ENCODE peak calls at places on chromosomes 4 and X, in four cellular contexts. W is CD8-positive, alpha-beta T cell; U is upper lobe of right lung; H is MM.1S. B is an unnamed sample.

GRCh38 chr4:147821555-147821954 is 89.7 kb downstream of the ARHGAP10 start:
- DNase-seq in W (no peak), H (no peak), U (no peak), B (no peak)

GRCh38 chr4:152635876-152636275 is 43.9 kb downstream of the TMEM154 start:
- DNase-seq in H (no peak), U (no peak), W (no peak), B (no peak)

GRCh38 chrX:119240356-119240755 is 4.3 kb downstream of the PGRMC1 start:
- DNase-seq in W (no peak), H (no peak), U (no peak), B (no peak)

GRCh38 chrX:39152106-39152649 is 350.9 kb downstream of the MID1IP1 start:
- DNase-seq in U (peak; percentile 73), W (peak; percentile 22), H (no peak), B (no peak)

GRCh38 chrX:70289793-70290770 is at the start of the genes KIF4A and PDZD11:
- DNase-seq in U (peak; percentile 90), H (peak; percentile 83), W (peak; percentile 73), B (peak; percentile 72)

GRCh38 chrX:283115-283845 is 2.1 kb downstream of the PLCXD1 start:
- DNase-seq in U (peak; percentile 91), H (peak; percentile 88), W (peak; percentile 91), B (peak; percentile 82)

GRCh38 chr4:143482753-143483362 is 30.6 kb upstream of the SMARCA5 start:
- DNase-seq in U (no peak), H (peak; percentile 48), W (no peak), B (no peak)

GRCh38 chr4:37567781-37568180 is 118.4 kb downstream of the RELL1 start:
- DNase-seq in U (no peak), H (no peak), W (no peak), B (no peak)

GRCh38 chr4:30962949-30963348 is 242.8 kb downstream of the PCDH7 start:
- DNase-seq in H (no peak), W (no peak), U (no peak), B (no peak)

GRCh38 chrX:129779086-129779672 is 570 bp upstream of the SASH3 start:
- DNase-seq in H (no peak), U (no peak), W (no peak), B (no peak)

GRCh38 chrX:19924285-19924684 is 36.9 kb upstream of the SH3KBP1 start:
- DNase-seq in H (peak; percentile 76), U (no peak), W (no peak), B (no peak)

GRCh38 chrX:131441033-131441432 is 102.8 kb upstream of the OR13H1 start:
- DNase-seq in W (no peak), H (no peak), U (no peak), B (no peak)

GRCh38 chr4:5758741-5759140 is 47.7 kb downstream of the EVC start:
- DNase-seq in U (peak; percentile 33), H (no peak), W (no peak), B (no peak)

GRCh38 chr4:3283483-3283882 is 9.3 kb upstream of the RGS12 start:
- DNase-seq in H (no peak), W (no peak), U (no peak), B (no peak)

GRCh38 chr4:75308049-75308448 is 206.2 kb downstream of the RCHY1 start:
- DNase-seq in W (no peak), U (no peak), H (no peak), B (no peak)

GRCh38 chrX:52509916-52510315 is 6.9 kb downstream of the XAGE1B start:
- DNase-seq in W (no peak), U (no peak), H (no peak), B (no peak)

GRCh38 chr4:167940217-167940616 is 152.1 kb upstream of the ANXA10 start:
- DNase-seq in U (no peak), H (peak; percentile 8), W (no peak), B (no peak)

GRCh38 chr4:183987529-183987946 is 82.4 kb downstream of the STOX2 start:
- DNase-seq in H (no peak), U (peak; percentile 83), W (no peak), B (no peak)

GRCh38 chr4:1410491-1411325 is 4.5 kb upstream of the NKX1-1 start:
- DNase-seq in U (peak; percentile 71), W (peak; percentile 35), H (peak; percentile 33), B (no peak)

DNA sequence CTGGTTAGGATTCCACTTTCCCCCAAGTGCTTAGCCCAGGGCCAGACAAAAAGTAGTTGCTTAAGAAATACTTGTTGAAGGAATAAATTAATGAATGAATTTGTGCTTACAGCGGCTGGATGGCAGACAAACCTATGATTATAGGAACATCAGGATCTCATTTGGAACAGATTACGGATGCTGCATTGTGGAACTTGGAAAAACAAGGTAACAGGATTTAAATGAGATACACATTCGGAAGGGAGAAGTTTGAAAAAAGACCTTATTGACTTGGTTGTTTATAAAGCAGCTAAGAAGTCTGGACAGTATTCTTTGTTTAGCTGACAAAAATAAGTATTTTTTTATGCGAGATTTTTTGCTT is 572 bp downstream of the EXOSC9 start:
- DNase-seq in W (no peak), H (no peak), U (no peak), B (no peak)
- H3K27ac ChIP-seq in W (peak overlapping the region; percentile 90), H (peak overlapping the region; percentile 73), U (peak overlapping the region; percentile 92), B (peak overlapping the region; percentile 95)

DNA sequence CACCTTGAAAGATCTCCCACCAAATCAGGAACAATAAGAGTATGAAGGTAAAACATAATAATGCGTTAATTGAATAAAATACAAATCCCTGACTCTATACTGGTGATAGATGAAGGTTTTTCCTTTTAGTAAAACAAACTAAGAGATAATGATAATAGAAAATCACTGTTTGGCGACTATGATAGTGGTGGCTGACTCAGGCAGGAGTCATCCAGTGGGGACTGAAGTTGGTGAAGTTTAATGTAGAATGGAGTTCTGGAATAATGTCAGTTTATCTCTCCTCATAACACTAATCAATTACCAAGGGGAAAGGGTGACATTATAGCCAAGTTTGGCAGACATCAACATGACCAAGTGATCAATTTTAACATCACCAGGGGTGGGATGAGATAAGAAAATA is 21.3 kb downstream of the ABCG2 start:
- DNase-seq in U (no peak), W (no peak), H (no peak), B (no peak)
- H3K27ac ChIP-seq in U (no peak overlapping the region), W (no peak overlapping the region), H (no peak overlapping the region), B (no peak overlapping the region)

GRCh38 chrX:50697691-50698090 is 116.3 kb downstream of the SHROOM4 start:
- DNase-seq in H (no peak), U (no peak), W (no peak), B (no peak)
- H3K27ac ChIP-seq in H (no peak overlapping the region), U (no peak overlapping the region), W (no peak overlapping the region), B (no peak overlapping the region)

GRCh38 chrX:117860517-117860916 is 256.1 kb downstream of the KLHL13 start:
- DNase-seq in W (no peak), H (no peak), U (no peak), B (no peak)

GRCh38 chrX:117851025-117851424 is 265.6 kb downstream of the KLHL13 start:
- DNase-seq in U (no peak), W (no peak), H (no peak), B (no peak)

GRCh38 chrX:117854806-117855205 is 261.8 kb downstream of the KLHL13 start:
- DNase-seq in U (no peak), H (no peak), W (no peak), B (no peak)
- H3K27ac ChIP-seq in U (no peak overlapping the region), H (no peak overlapping the region), W (no peak overlapping the region), B (no peak overlapping the region)

DNA sequence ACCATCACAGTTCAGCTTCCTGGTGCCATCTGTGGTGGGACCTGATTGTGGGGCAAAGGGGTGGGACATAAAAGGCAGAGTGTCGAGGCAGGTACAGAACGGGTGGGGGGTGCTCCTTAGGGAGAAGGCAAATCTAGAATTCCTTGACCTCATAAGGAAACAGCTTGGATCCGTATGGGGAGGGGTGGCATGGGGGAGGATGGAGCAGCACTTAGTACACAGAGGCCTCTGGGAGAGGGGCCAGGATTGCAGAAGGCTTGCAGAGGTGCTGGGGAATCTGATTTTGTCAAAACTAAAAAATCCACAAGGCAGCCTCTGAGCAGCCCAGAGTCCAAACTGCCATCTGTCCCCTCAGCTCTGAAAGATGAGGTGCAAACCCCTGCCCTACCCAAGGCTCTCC is 2.3 kb upstream of the EMD start:
- DNase-seq in W (no peak), H (no peak), U (peak; percentile 35), B (no peak)
- H3K27ac ChIP-seq in W (no peak overlapping the region), H (no peak overlapping the region), U (no peak overlapping the region), B (no peak overlapping the region)

GRCh38 chr4:26144526-26145167 is 176.2 kb upstream of the RBPJ start:
- DNase-seq in U (no peak), H (no peak), W (no peak), B (no peak)

GRCh38 chr4:26141916-26142638 is 178.7 kb upstream of the RBPJ start:
- DNase-seq in W (no peak), H (no peak), U (no peak), B (no peak)

GRCh38 chr4:26140150-26140898 is 180.5 kb upstream of the RBPJ start:
- DNase-seq in W (no peak), U (no peak), H (no peak), B (no peak)

GRCh38 chr4:26139310-26139924 is 181.4 kb upstream of the RBPJ start:
- DNase-seq in U (no peak), H (no peak), W (no peak), B (no peak)

DNA sequence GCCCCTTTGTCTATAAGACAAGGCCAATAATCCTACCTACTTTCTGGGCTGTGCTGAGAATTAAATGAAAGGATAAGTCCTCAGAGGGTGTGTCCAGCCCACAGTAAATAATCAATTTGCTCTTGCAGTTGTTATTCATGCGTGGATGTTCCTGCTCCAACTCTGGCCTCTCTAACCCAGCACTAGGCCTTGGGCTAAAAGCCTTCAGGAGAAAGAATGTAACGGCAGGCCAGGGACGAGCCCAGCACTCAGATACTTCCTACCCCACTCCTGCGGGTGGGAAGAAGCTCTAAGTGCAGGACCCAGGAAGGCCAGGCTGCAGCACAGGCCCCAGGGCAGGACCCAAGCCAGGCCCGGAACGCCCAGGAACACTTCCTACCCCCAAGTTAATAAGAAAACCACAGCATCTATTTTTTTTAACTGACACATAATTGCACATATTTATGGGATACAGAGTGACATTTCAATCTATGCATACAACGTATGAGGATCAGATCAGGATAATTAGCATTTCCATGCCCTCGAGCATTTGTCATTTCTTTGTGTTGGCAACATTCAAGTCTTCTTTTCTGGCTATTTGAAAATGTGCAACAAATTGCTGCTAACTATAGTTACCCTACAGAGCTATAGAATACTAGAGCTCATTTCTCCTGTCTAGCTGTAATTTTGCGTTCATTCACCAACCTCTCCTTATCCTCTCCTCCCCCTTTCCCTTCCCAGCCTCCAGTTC is 179.5 kb upstream of the RBPJ start:
- DNase-seq in U (no peak), W (no peak), H (no peak), B (no peak)
- H3K27ac ChIP-seq in U (peak overlapping the region; percentile 44), W (no peak overlapping the region), H (no peak overlapping the region), B (no peak overlapping the region)

B was measured in CD8-positive, alpha-beta memory T cell.